ENCODE peak calls at places on chromosomes 1 and 21, in six cellular contexts. R is M059J, G is uterus, H is SW480, P is DMS53, S is NCI-H2171. T is an unnamed sample.

GRCh38 chr1:116147114-116147510 is 35.9 kb downstream of the MAB21L3 start:
- DNase-seq in R (no peak), G (no peak), H (no peak), P (no peak), S (no peak), T (no peak)

GRCh38 chr1:101235241-101235695 is 1.6 kb upstream of the S1PR1 start:
- DNase-seq in R (no peak), G (no peak), H (peak), P (no peak), S (no peak), T (no peak)

GRCh38 chr1:115437146-115437639 is 99.1 kb upstream of the NGF start:
- DNase-seq in R (no peak), G (no peak), H (no peak), P (peak), S (peak), T (no peak)

GRCh38 chr1:84061336-84061735 is 62.4 kb upstream of the TTLL7 start:
- DNase-seq in R (no peak), G (no peak), H (no peak), P (peak), S (no peak), T (no peak)

GRCh38 chr1:87869563-87869962 is 540.9 kb downstream of the LMO4 start:
- DNase-seq in R (peak), G (no peak), H (no peak), P (peak), S (no peak), T (peak)

GRCh38 chr1:68269637-68270430 is 37.5 kb upstream of the WLS start:
- DNase-seq in R (peak), G (no peak), H (peak), P (peak), S (no peak), T (no peak)

GRCh38 chr1:153577138-153577537 is 11.5 kb upstream of the S100A2 start:
- DNase-seq in R (no peak), G (no peak), H (no peak), P (no peak), S (no peak), T (peak)

GRCh38 chr21:45013271-45013841 is 61.0 kb upstream of the ADARB1 start:
- DNase-seq in R (no peak), G (no peak), H (no peak), P (no peak), S (no peak), T (no peak)

GRCh38 chr21:41955516-41955915 is 1.7 kb upstream of the C2CD2 start:
- DNase-seq in R (no peak), G (no peak), H (no peak), P (peak), S (no peak), T (no peak)

GRCh38 chr21:42187976-42188653 is 30.8 kb upstream of the ABCG1 start:
- DNase-seq in R (peak), G (no peak), H (no peak), P (no peak), S (no peak), T (peak)

GRCh38 chr1:58932820-58933598 is 149.2 kb upstream of the JUN start:
- DNase-seq in R (peak), G (no peak), H (peak), P (peak), S (peak), T (peak)

GRCh38 chr1:198107041-198107440 is 49.8 kb upstream of the NEK7 start:
- DNase-seq in R (peak), G (no peak), H (no peak), P (no peak), S (no peak), T (no peak)

GRCh38 chr1:184386271-184387068 is at the start of gene C1orf21:
- DNase-seq in R (peak), G (peak), H (peak), P (peak), S (peak), T (peak)

GRCh38 chr21:43361493-43362296 is 65.2 kb downstream of the SIK1 start:
- DNase-seq in R (no peak), G (no peak), H (no peak), P (no peak), S (no peak), T (no peak)

GRCh38 chr1:10873189-10873588 is 76.7 kb upstream of the CASZ1 start:
- DNase-seq in R (peak), G (no peak), H (no peak), P (no peak), S (no peak), T (peak)

T was measured in NB4.